ENCODE peak calls at places on chromosome 3, in six cellular contexts. H is HuH-7.5; U is activated CD4-positive, alpha-beta T cell treated with anti-CD3 and anti-CD28 coated beads, Interleukin-2, amount 10 ng/mL, durations not matched to agents 24 days and 14 days; O is neural crest cell; L is amygdala; D is AG20443. I is an unnamed sample.

GRCh38 chr3:178277605-178278004 is 258.6 kb upstream of the KCNMB2 start:
- DNase-seq in L (no peak), D (no peak), O (no peak), H (no peak), U (no peak), I (no peak)

GRCh38 chr3:17070560-17070959 is 185.8 kb downstream of the PLCL2 start:
- DNase-seq in H (no peak), U (no peak), D (no peak), O (no peak), L (no peak), I (no peak)

GRCh38 chr3:151553873-151554272 is 93.0 kb upstream of the IGSF10 start:
- DNase-seq in U (no peak), H (no peak), O (no peak), D (peak), L (no peak), I (no peak)

GRCh38 chr3:136835817-136836510 is 17.0 kb downstream of the SLC35G2 start:
- DNase-seq in L (no peak), U (no peak), D (peak), O (no peak), H (no peak), I (no peak)

GRCh38 chr3:152574461-152575079 is 260.4 kb upstream of the P2RY1 start:
- DNase-seq in O (peak), L (peak), D (peak), U (peak), H (no peak), I (no peak)

GRCh38 chr3:40719660-40720287 is 195.0 kb downstream of the ZNF621 start:
- DNase-seq in D (no peak), U (no peak), L (no peak), O (no peak), H (peak), I (peak)

GRCh38 chr3:138782748-138783147 is 52.0 kb downstream of the PIK3CB start:
- DNase-seq in D (no peak), O (no peak), U (no peak), H (no peak), L (no peak), I (no peak)

GRCh38 chr3:20999661-21000060 is 751.3 kb downstream of the ZNF385D start:
- DNase-seq in O (no peak), H (no peak), L (no peak), D (no peak), U (no peak), I (no peak)

GRCh38 chr3:107987036-107987557 is 103.7 kb downstream of the CD47 start:
- DNase-seq in U (no peak), D (peak), L (no peak), H (peak), O (no peak), I (peak)

GRCh38 chr3:129934234-129935123 is 40.0 kb upstream of the TRH start:
- DNase-seq in H (peak), U (peak), O (peak), D (peak), L (peak), I (no peak)

GRCh38 chr3:52184690-52185089 is 13.3 kb upstream of the ALAS1 start:
- DNase-seq in O (no peak), L (no peak), U (no peak), H (no peak), D (no peak), I (no peak)

GRCh38 chr3:51501833-51502561 is 2.2 kb upstream of the DCAF1 start:
- DNase-seq in O (peak), U (peak), L (peak), H (peak), D (peak), I (peak)

GRCh38 chr3:153052096-153052460 is 109.9 kb upstream of the RAP2B start:
- DNase-seq in D (peak), L (no peak), O (no peak), H (no peak), U (no peak), I (peak)

GRCh38 chr3:124818398-124819150 is 68.6 kb downstream of the ITGB5 start:
- DNase-seq in H (no peak), U (no peak), L (no peak), D (no peak), O (no peak), I (no peak)

GRCh38 chr3:67090472-67090871 is 92.4 kb downstream of the KBTBD8 start:
- DNase-seq in D (no peak), H (no peak), O (no peak), U (no peak), L (no peak), I (no peak)

GRCh38 chr3:78887608-78888011 is 880.2 kb downstream of the ROBO1 start:
- DNase-seq in L (no peak), O (no peak), U (no peak), D (peak), H (no peak), I (no peak)

GRCh38 chr3:134923286-134923685 is 128.2 kb downstream of the EPHB1 start:
- DNase-seq in L (no peak), H (no peak), U (no peak), O (no peak), D (no peak), I (no peak)

GRCh38 chr3:174436367-174436766 is 422.8 kb upstream of the NAALADL2 start:
- DNase-seq in H (no peak), U (no peak), L (no peak), D (no peak), O (no peak), I (no peak)

GRCh38 chr3:117444175-117444574 is 734.6 kb downstream of the TUSC7 start:
- DNase-seq in D (no peak), L (no peak), O (no peak), U (no peak), H (no peak), I (no peak)

GRCh38 chr3:10240799-10241198 is 7.5 kb upstream of the TATDN2 start:
- DNase-seq in U (no peak), H (no peak), D (no peak), O (no peak), L (no peak), I (no peak)

GRCh38 chr3:182725372-182726251 is 67.7 kb upstream of the ATP11B start:
- DNase-seq in D (peak), L (no peak), U (no peak), H (no peak), O (no peak), I (no peak)

GRCh38 chr3:139677341-139678155 is at the start of gene NMNAT3:
- DNase-seq in U (peak), O (peak), L (peak), D (peak), H (peak), I (peak)

GRCh38 chr3:9204253-9205005 is 45.0 kb downstream of the SRGAP3 start:
- DNase-seq in D (no peak), L (peak), O (peak), H (peak), U (no peak), I (no peak)

I was measured in esophagus muscularis mucosa.